ENCODE peak calls at places on chromosomes 11 and 22, in seven cellular contexts. D is mammary epithelial cell, I is mesenchymal stem cell, U is K562, B is neuronal stem cell, L is GM23248, E is PC-3. F is an unnamed sample.

GRCh38 chr11:57515332-57516060 is at the start of gene SLC43A1:
- DNase-seq in D (no peak), I (peak), U (peak), B (no peak), L (peak), E (peak), F (peak)

GRCh38 chr11:25562417-25562816 is 769.5 kb upstream of the ANO3 start:
- DNase-seq in D (no peak), I (no peak), U (no peak), B (no peak), L (no peak), E (no peak), F (no peak)

GRCh38 chr22:50713571-50714056 is 24.4 kb upstream of the ACR start:
- DNase-seq in D (no peak), I (no peak), U (no peak), B (no peak), L (no peak), E (no peak), F (no peak)

GRCh38 chr22:39656495-39657490 is 86.2 kb downstream of the CACNA1I start:
- DNase-seq in D (no peak), I (no peak), U (no peak), B (no peak), L (peak), E (no peak), F (no peak)

GRCh38 chr22:23359583-23360123 is 179.3 kb downstream of the BCR start:
- DNase-seq in D (no peak), I (no peak), U (no peak), B (no peak), L (no peak), E (no peak), F (no peak)

GRCh38 chr11:122202951-122203456 is 87.0 kb upstream of the BLID start:
- DNase-seq in D (peak), I (peak), U (peak), B (peak), L (peak), E (peak), F (peak)

GRCh38 chr11:118524757-118525465 is 2.4 kb upstream of the TTC36 start:
- DNase-seq in D (no peak), I (no peak), U (no peak), B (no peak), L (no peak), E (no peak), F (no peak)

GRCh38 chr11:16902182-16902581 is 112.0 kb downstream of the PLEKHA7 start:
- DNase-seq in D (peak), I (no peak), U (no peak), B (no peak), L (no peak), E (peak), F (no peak)

GRCh38 chr22:37680191-37680851 is 4.9 kb downstream of the LGALS1 start:
- DNase-seq in D (no peak), I (no peak), U (no peak), B (no peak), L (peak), E (no peak), F (no peak)

GRCh38 chr11:67507891-67508485 is at the start of gene CDK2AP2:
- DNase-seq in D (peak), I (peak), U (peak), B (peak), L (peak), E (peak), F (peak)

GRCh38 chr11:6757373-6757967 is 14.3 kb downstream of the OR2AG2 start:
- DNase-seq in D (peak), I (peak), U (peak), B (peak), L (peak), E (peak), F (peak)

GRCh38 chr11:88295028-88295427 is 42.5 kb downstream of the CTSC start:
- DNase-seq in D (no peak), I (no peak), U (no peak), B (no peak), L (no peak), E (no peak), F (no peak)

GRCh38 chr11:134120143-134120850 is 51.4 kb downstream of the JAM3 start:
- DNase-seq in D (peak), I (peak), U (no peak), B (no peak), L (peak), E (no peak), F (no peak)

GRCh38 chr11:62352355-62353336 is 15.4 kb downstream of the ASRGL1 start:
- DNase-seq in D (no peak), I (no peak), U (no peak), B (no peak), L (no peak), E (peak), F (no peak)

GRCh38 chr22:39212721-39213376 is 31.9 kb downstream of the PDGFB start:
- DNase-seq in D (peak), I (peak), U (peak), B (no peak), L (no peak), E (peak), F (peak)

GRCh38 chr11:11253995-11254394 is 99.1 kb downstream of the CSNK2A3 start:
- DNase-seq in D (no peak), I (no peak), U (no peak), B (no peak), L (no peak), E (no peak), F (no peak)

GRCh38 chr11:20544536-20545237 is 54.7 kb upstream of the SLC6A5 start:
- DNase-seq in D (no peak), I (no peak), U (no peak), B (no peak), L (no peak), E (no peak), F (peak)

GRCh38 chr11:13215157-13215556 is 62.4 kb upstream of the BMAL1 start:
- DNase-seq in D (peak), I (peak), U (no peak), B (no peak), L (peak), E (peak), F (no peak)

GRCh38 chr22:39543095-39543494 is 10.5 kb upstream of the RPS19BP1 start:
- DNase-seq in D (no peak), I (peak), U (peak), B (no peak), L (peak), E (peak), F (peak)

GRCh38 chr22:43923191-43923590 is 414 bp upstream of the PNPLA3 start:
- DNase-seq in D (no peak), I (peak), U (no peak), B (no peak), L (peak), E (no peak), F (no peak)

GRCh38 chr11:12069053-12069676 is 41.2 kb upstream of the MICAL2 start:
- DNase-seq in D (no peak), I (no peak), U (peak), B (no peak), L (no peak), E (no peak), F (no peak)

GRCh38 chr22:45867118-45867905 is 109.7 kb downstream of the WNT7B start:
- DNase-seq in D (no peak), I (peak), U (no peak), B (no peak), L (peak), E (no peak), F (peak)

GRCh38 chr11:134260503-134260902 is 7.1 kb downstream of the ACAD8 start:
- DNase-seq in D (no peak), I (no peak), U (no peak), B (no peak), L (no peak), E (no peak), F (no peak)

GRCh38 chr22:46069518-46070214 is 80.7 kb upstream of the PPARA start:
- DNase-seq in D (peak), I (peak), U (no peak), B (no peak), L (peak), E (peak), F (no peak)

GRCh38 chr11:102151784-102152525 is 41.7 kb downstream of the YAP1 start:
- DNase-seq in D (no peak), I (no peak), U (no peak), B (no peak), L (no peak), E (no peak), F (no peak)

GRCh38 chr11:2890466-2891241 is 5.1 kb upstream of the CDKN1C start:
- DNase-seq in D (no peak), I (no peak), U (peak), B (no peak), L (no peak), E (peak), F (no peak)

GRCh38 chr11:45934580-45935318 is 12.3 kb downstream of the LARGE2 start:
- DNase-seq in D (peak), I (no peak), U (no peak), B (no peak), L (no peak), E (no peak), F (no peak)

GRCh38 chr11:120383518-120384155 is 47.4 kb downstream of the ARHGEF12 start:
- DNase-seq in D (peak), I (no peak), U (no peak), B (no peak), L (peak), E (peak), F (no peak)

GRCh38 chr11:101862410-101863233 is 52.2 kb upstream of the CEP126 start:
- DNase-seq in D (peak), I (peak), U (no peak), B (peak), L (peak), E (peak), F (peak)

GRCh38 chr22:45185718-45186511 is 22.2 kb downstream of the NUP50 start:
- DNase-seq in D (no peak), I (no peak), U (no peak), B (no peak), L (peak), E (no peak), F (no peak)

GRCh38 chr11:134730596-134731538 is 318.8 kb upstream of the B3GAT1 start:
- DNase-seq in D (no peak), I (no peak), U (no peak), B (no peak), L (no peak), E (no peak), F (no peak)

GRCh38 chr11:130514316-130514715 is 65.9 kb downstream of the ADAMTS15 start:
- DNase-seq in D (no peak), I (no peak), U (no peak), B (no peak), L (peak), E (peak), F (no peak)

GRCh38 chr11:23359297-23359696 is 499.0 kb upstream of the CCDC179 start:
- DNase-seq in D (peak), I (peak), U (no peak), B (no peak), L (peak), E (peak), F (no peak)

GRCh38 chr11:17839973-17840611 is 105.5 kb downstream of the KCNC1 start:
- DNase-seq in D (peak), I (no peak), U (no peak), B (no peak), L (no peak), E (peak), F (no peak)

GRCh38 chr11:32792948-32793475 is 1.4 kb downstream of the CCDC73 start:
- DNase-seq in D (peak), I (peak), U (peak), B (peak), L (peak), E (peak), F (peak)

GRCh38 chr22:19776433-19777031 is 16.0 kb downstream of the TBX1 start:
- DNase-seq in D (no peak), I (peak), U (peak), B (no peak), L (peak), E (no peak), F (no peak)

GRCh38 chr22:42158456-42159132 is 28.0 kb upstream of the CYP2D6 start:
- DNase-seq in D (no peak), I (no peak), U (no peak), B (no peak), L (no peak), E (no peak), F (no peak)
- H2AFZ ChIP-seq in D (no peak), I (no peak), U (no peak), B (no peak), L (no peak), E (no peak), F (no peak)

GRCh38 chr11:126965331-126965730 is 35.2 kb downstream of the KIRREL3 start:
- DNase-seq in D (no peak), I (no peak), U (no peak), B (no peak), L (no peak), E (no peak), F (no peak)

GRCh38 chr11:126973051-126973450 is 27.5 kb downstream of the KIRREL3 start:
- DNase-seq in D (no peak), I (no peak), U (no peak), B (no peak), L (no peak), E (no peak), F (no peak)

GRCh38 chr11:126969865-126970479 is 30.6 kb downstream of the KIRREL3 start:
- DNase-seq in D (peak), I (no peak), U (peak), B (no peak), L (peak), E (peak), F (peak)

GRCh38 chr11:126971305-126971704 is 29.3 kb downstream of the KIRREL3 start:
- DNase-seq in D (no peak), I (no peak), U (no peak), B (no peak), L (no peak), E (no peak), F (no peak)

DNA sequence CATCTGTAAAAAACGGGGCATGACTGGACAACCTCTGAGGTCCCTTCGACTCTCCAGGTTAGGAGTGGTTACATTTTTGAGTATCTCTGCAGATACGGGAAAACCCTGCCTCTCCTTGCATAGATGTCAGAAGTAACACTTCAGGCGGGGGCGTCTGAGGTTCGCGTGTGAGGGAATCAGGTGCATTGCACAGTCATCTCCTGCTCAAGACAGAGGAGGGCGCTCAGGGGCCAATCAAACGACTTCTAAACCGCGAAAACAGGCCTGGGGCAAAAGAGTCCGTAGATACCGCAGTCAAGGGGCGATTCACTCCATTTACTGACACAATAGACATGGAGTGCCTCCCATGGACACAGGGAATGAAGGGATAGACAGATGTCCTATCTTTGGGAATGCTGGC is 31.7 kb downstream of the KIRREL3 start:
- DNase-seq in D (no peak), I (no peak), U (no peak), B (no peak), L (peak), E (no peak), F (peak)
- H2AFZ ChIP-seq in D (peak), I (no peak), U (no peak), B (no peak), L (no peak), E (no peak), F (peak)

DNA sequence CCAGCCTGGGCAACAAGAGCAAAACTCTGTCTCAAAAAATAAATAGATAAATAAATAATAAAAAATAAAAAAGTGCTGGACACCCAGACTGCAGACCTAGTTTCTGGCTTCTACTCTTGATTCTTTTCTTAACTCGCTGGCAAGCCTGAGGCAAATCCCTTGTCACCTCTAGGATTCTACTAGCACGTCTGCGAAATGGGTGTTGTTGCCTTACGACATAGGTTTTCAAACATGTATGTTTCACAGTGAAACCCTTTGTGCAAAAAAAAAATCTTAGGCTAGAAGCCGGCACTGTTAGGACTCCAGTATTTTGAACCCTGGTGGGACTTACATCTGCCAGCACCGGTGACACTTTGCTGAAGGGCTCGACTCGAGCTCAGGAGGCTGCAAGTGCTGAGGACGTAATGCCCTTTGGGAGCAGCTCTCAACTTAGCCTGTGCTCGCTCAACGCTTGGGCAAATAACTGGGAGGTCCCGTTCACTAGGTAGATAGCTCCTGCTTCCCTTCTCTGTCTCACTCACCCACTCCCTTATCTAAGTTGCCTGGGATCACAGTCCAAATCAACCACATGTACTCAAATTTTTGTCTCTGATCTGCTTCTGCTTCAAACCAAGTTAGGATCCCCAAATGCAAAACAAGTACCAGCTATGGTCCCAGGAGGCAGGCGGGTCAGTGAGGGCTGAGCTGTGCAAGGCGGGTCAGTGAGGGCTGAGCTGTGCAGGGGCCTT is 34.7 kb upstream of the MYH9 start:
- DNase-seq in D (no peak), I (no peak), U (no peak), B (no peak), L (no peak), E (no peak), F (no peak)
- H2AFZ ChIP-seq in D (no peak), I (no peak), U (no peak), B (no peak), L (no peak), E (no peak), F (peak)

GRCh38 chr11:44267366-44268072 is 42.4 kb downstream of the ALX4 start:
- DNase-seq in D (no peak), I (no peak), U (no peak), B (no peak), L (no peak), E (no peak), F (no peak)

GRCh38 chr11:44268073-44268806 is 41.7 kb downstream of the ALX4 start:
- DNase-seq in D (no peak), I (no peak), U (no peak), B (no peak), L (no peak), E (no peak), F (no peak)

GRCh38 chr11:44264126-44264749 is 45.7 kb downstream of the ALX4 start:
- DNase-seq in D (no peak), I (no peak), U (no peak), B (no peak), L (no peak), E (no peak), F (no peak)

GRCh38 chr11:44264761-44265160 is 45.2 kb downstream of the ALX4 start:
- DNase-seq in D (no peak), I (no peak), U (no peak), B (no peak), L (no peak), E (no peak), F (no peak)

GRCh38 chr11:44266056-44266780 is 43.7 kb downstream of the ALX4 start:
- DNase-seq in D (no peak), I (no peak), U (no peak), B (no peak), L (no peak), E (no peak), F (no peak)
- H2AFZ ChIP-seq in D (no peak), I (no peak), U (no peak), B (no peak), L (no peak), E (no peak), F (no peak)

GRCh38 chr22:26403827-26404226 is 25.2 kb upstream of the ASPHD2 start:
- DNase-seq in D (no peak), I (no peak), U (no peak), B (no peak), L (no peak), E (no peak), F (no peak)

GRCh38 chr22:26398741-26399153 is 30.3 kb upstream of the ASPHD2 start:
- DNase-seq in D (peak), I (peak), U (peak), B (peak), L (peak), E (peak), F (peak)

GRCh38 chr22:26404851-26405357 is 24.2 kb upstream of the ASPHD2 start:
- DNase-seq in D (no peak), I (no peak), U (peak), B (no peak), L (peak), E (no peak), F (no peak)

GRCh38 chr22:26399288-26399687 is 29.8 kb upstream of the ASPHD2 start:
- DNase-seq in D (no peak), I (peak), U (peak), B (no peak), L (peak), E (no peak), F (peak)

DNA sequence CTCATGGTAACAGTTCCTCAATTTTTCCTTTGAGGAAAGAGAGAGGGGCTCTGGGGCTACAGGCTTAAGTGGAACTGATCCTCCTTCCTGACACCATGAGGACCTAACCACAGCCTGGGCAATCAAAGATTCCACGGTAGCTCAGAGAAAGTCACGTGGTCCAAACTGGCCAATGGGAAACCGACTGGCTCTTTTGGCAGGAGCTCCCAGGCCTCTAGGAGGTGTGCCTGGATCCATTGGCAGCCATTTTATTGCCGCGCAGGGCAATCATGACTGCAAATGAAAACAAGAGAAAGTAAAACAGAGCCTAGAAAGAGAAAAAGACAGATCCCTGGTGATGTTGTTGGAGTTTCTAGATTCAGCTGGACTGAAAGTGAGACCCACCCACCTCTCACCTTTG is 27.3 kb upstream of the ASPHD2 start:
- DNase-seq in D (no peak), I (no peak), U (peak), B (no peak), L (no peak), E (no peak), F (peak)
- H2AFZ ChIP-seq in D (no peak), I (no peak), U (peak), B (peak), L (no peak), E (no peak), F (peak)